ENCODE peak calls at places on chromosomes 7 and 10, in six cellular contexts. One of them, this sample, is unnamed.

GRCh38 chr10:73635781-73636180 is 5.5 kb downstream of the MYOZ1 start:
- DNase-seq in left lung: no peak
- DNase-seq in Jurkat, Clone E6-1: no peak
- DNase-seq in AG04450: no peak
- DNase-seq in LNCaP clone FGC: no peak
- DNase-seq in prostate gland: no peak
- DNase-seq in this sample: no peak

GRCh38 chr10:12419279-12419847 is 70.0 kb downstream of the CAMK1D start:
- DNase-seq in left lung: no peak
- DNase-seq in Jurkat, Clone E6-1: no peak
- DNase-seq in AG04450: peak; percentile 93
- DNase-seq in LNCaP clone FGC: no peak
- DNase-seq in prostate gland: no peak
- DNase-seq in this sample: peak; percentile 96

GRCh38 chr7:43758029-43758860 is at the start of gene BLVRA:
- DNase-seq in left lung: peak; percentile 95
- DNase-seq in Jurkat, Clone E6-1: no peak
- DNase-seq in AG04450: no peak
- DNase-seq in LNCaP clone FGC: no peak
- DNase-seq in prostate gland: peak; percentile 65
- DNase-seq in this sample: no peak

GRCh38 chr7:131208777-131209176 is 118.9 kb upstream of the MKLN1 start:
- DNase-seq in left lung: no peak
- DNase-seq in Jurkat, Clone E6-1: no peak
- DNase-seq in AG04450: no peak
- DNase-seq in LNCaP clone FGC: no peak
- DNase-seq in prostate gland: no peak
- DNase-seq in this sample: no peak

GRCh38 chr10:47289921-47290320 is 10.1 kb upstream of the GDF10 start:
- DNase-seq in left lung: no peak
- DNase-seq in Jurkat, Clone E6-1: no peak
- DNase-seq in AG04450: no peak
- DNase-seq in LNCaP clone FGC: no peak
- DNase-seq in prostate gland: no peak
- DNase-seq in this sample: no peak

GRCh38 chr10:106577266-106577665 is 587.2 kb downstream of the SORCS1 start:
- DNase-seq in left lung: no peak
- DNase-seq in Jurkat, Clone E6-1: no peak
- DNase-seq in AG04450: no peak
- DNase-seq in LNCaP clone FGC: no peak
- DNase-seq in prostate gland: no peak
- DNase-seq in this sample: no peak

GRCh38 chr7:13991791-13992620 is 2.5 kb upstream of the ETV1 start:
- DNase-seq in left lung: no peak
- DNase-seq in Jurkat, Clone E6-1: no peak
- DNase-seq in AG04450: no peak
- DNase-seq in LNCaP clone FGC: no peak
- DNase-seq in prostate gland: no peak
- DNase-seq in this sample: no peak

GRCh38 chr7:945147-945555 is 9.3 kb downstream of the ADAP1 start:
- DNase-seq in left lung: peak; percentile 72
- DNase-seq in Jurkat, Clone E6-1: no peak
- DNase-seq in AG04450: no peak
- DNase-seq in LNCaP clone FGC: no peak
- DNase-seq in prostate gland: no peak
- DNase-seq in this sample: no peak

GRCh38 chr10:84574101-84574500 is 245.7 kb downstream of the CCSER2 start:
- DNase-seq in left lung: no peak
- DNase-seq in Jurkat, Clone E6-1: peak; percentile 3
- DNase-seq in AG04450: no peak
- DNase-seq in LNCaP clone FGC: no peak
- DNase-seq in prostate gland: no peak
- DNase-seq in this sample: no peak

GRCh38 chr7:117350027-117350426 is 27.2 kb upstream of the WNT2 start:
- DNase-seq in left lung: no peak
- DNase-seq in Jurkat, Clone E6-1: no peak
- DNase-seq in AG04450: no peak
- DNase-seq in LNCaP clone FGC: no peak
- DNase-seq in prostate gland: no peak
- DNase-seq in this sample: no peak

GRCh38 chr7:80740778-80741545 is 102.5 kb downstream of the CD36 start:
- DNase-seq in left lung: no peak
- DNase-seq in Jurkat, Clone E6-1: no peak
- DNase-seq in AG04450: no peak
- DNase-seq in LNCaP clone FGC: no peak
- DNase-seq in prostate gland: no peak
- DNase-seq in this sample: no peak

GRCh38 chr10:17503795-17504194 is 49.4 kb upstream of the ST8SIA6 start:
- DNase-seq in left lung: no peak
- DNase-seq in Jurkat, Clone E6-1: no peak
- DNase-seq in AG04450: no peak
- DNase-seq in LNCaP clone FGC: no peak
- DNase-seq in prostate gland: no peak
- DNase-seq in this sample: no peak

GRCh38 chr10:17504547-17505245 is 50.3 kb upstream of the ST8SIA6 start:
- DNase-seq in left lung: no peak
- DNase-seq in Jurkat, Clone E6-1: no peak
- DNase-seq in AG04450: peak; percentile 38
- DNase-seq in LNCaP clone FGC: no peak
- DNase-seq in prostate gland: no peak
- DNase-seq in this sample: no peak

GRCh38 chr10:17507538-17507937 is 53.1 kb upstream of the ST8SIA6 start:
- DNase-seq in left lung: no peak
- DNase-seq in Jurkat, Clone E6-1: no peak
- DNase-seq in AG04450: no peak
- DNase-seq in LNCaP clone FGC: no peak
- DNase-seq in prostate gland: no peak
- DNase-seq in this sample: no peak

GRCh38 chr10:17506859-17507471 is 52.6 kb upstream of the ST8SIA6 start:
- DNase-seq in left lung: no peak
- DNase-seq in Jurkat, Clone E6-1: no peak
- DNase-seq in AG04450: no peak
- DNase-seq in LNCaP clone FGC: no peak
- DNase-seq in prostate gland: no peak
- DNase-seq in this sample: no peak

GRCh38 chr10:17506390-17506789 is 52.0 kb upstream of the ST8SIA6 start:
- DNase-seq in left lung: no peak
- DNase-seq in Jurkat, Clone E6-1: no peak
- DNase-seq in AG04450: no peak
- DNase-seq in LNCaP clone FGC: peak; percentile 11
- DNase-seq in prostate gland: no peak
- DNase-seq in this sample: no peak
- H3K4me3 ChIP-seq in left lung: no peak overlapping the region
- H3K4me3 ChIP-seq in Jurkat, Clone E6-1: no peak overlapping the region
- H3K4me3 ChIP-seq in AG04450: no peak overlapping the region
- H3K4me3 ChIP-seq in LNCaP clone FGC: no peak overlapping the region
- H3K4me3 ChIP-seq in prostate gland: no peak overlapping the region
- H3K4me3 ChIP-seq in this sample: no peak overlapping the region

GRCh38 chr10:67836972-67837371 is 1.0 kb downstream of the DNAJC12 start:
- DNase-seq in left lung: no peak
- DNase-seq in Jurkat, Clone E6-1: no peak
- DNase-seq in AG04450: no peak
- DNase-seq in LNCaP clone FGC: no peak
- DNase-seq in prostate gland: no peak
- DNase-seq in this sample: no peak
- H3K4me3 ChIP-seq in left lung: no peak overlapping the region
- H3K4me3 ChIP-seq in Jurkat, Clone E6-1: no peak overlapping the region
- H3K4me3 ChIP-seq in AG04450: no peak overlapping the region
- H3K4me3 ChIP-seq in LNCaP clone FGC: peak overlapping the region; percentile 48
- H3K4me3 ChIP-seq in prostate gland: no peak overlapping the region
- H3K4me3 ChIP-seq in this sample: no peak overlapping the region

GRCh38 chr7:12571691-12572090 is 1.2 kb downstream of the SCIN start:
- DNase-seq in left lung: no peak
- DNase-seq in Jurkat, Clone E6-1: no peak
- DNase-seq in AG04450: no peak
- DNase-seq in LNCaP clone FGC: no peak
- DNase-seq in prostate gland: no peak
- DNase-seq in this sample: no peak

GRCh38 chr7:12572941-12573340 is 2.4 kb downstream of the SCIN start:
- DNase-seq in left lung: no peak
- DNase-seq in Jurkat, Clone E6-1: no peak
- DNase-seq in AG04450: no peak
- DNase-seq in LNCaP clone FGC: no peak
- DNase-seq in prostate gland: no peak
- DNase-seq in this sample: no peak

GRCh38 chr7:12569673-12570072 is 847 bp upstream of the SCIN start:
- DNase-seq in left lung: no peak
- DNase-seq in Jurkat, Clone E6-1: no peak
- DNase-seq in AG04450: no peak
- DNase-seq in LNCaP clone FGC: no peak
- DNase-seq in prostate gland: no peak
- DNase-seq in this sample: no peak

GRCh38 chr7:12570529-12571461 is at the start of gene SCIN:
- DNase-seq in left lung: peak; percentile 87
- DNase-seq in Jurkat, Clone E6-1: no peak
- DNase-seq in AG04450: no peak
- DNase-seq in LNCaP clone FGC: no peak
- DNase-seq in prostate gland: peak; percentile 41
- DNase-seq in this sample: no peak

GRCh38 chr7:12570148-12570528 is 382 bp upstream of the SCIN start:
- DNase-seq in left lung: no peak
- DNase-seq in Jurkat, Clone E6-1: no peak
- DNase-seq in AG04450: no peak
- DNase-seq in LNCaP clone FGC: no peak
- DNase-seq in prostate gland: peak; percentile 51
- DNase-seq in this sample: no peak
- H3K4me3 ChIP-seq in left lung: peak overlapping the region; percentile 43
- H3K4me3 ChIP-seq in Jurkat, Clone E6-1: no peak overlapping the region
- H3K4me3 ChIP-seq in AG04450: peak overlapping the region; percentile 55
- H3K4me3 ChIP-seq in LNCaP clone FGC: peak overlapping the region; percentile 48
- H3K4me3 ChIP-seq in prostate gland: peak overlapping the region; percentile 30
- H3K4me3 ChIP-seq in this sample: peak overlapping the region; percentile 48

DNA sequence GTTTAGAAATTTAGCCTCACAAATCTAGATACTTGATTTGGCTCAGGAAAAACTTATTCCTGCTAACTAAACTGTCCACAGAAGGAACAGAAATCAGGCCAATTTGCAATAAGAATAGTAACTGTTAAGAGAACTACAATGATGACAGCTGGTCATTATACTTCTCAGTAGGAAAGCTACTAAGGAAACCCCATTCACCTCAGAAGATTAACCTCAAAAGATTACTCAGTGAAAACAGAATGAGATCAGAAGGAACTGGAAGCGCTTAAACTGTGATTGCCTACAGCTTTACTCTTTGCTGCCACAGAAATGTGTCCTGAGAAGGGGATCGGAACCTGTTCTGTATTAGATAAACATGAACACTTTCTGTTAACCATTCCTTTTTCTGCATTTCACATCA is 24.3 kb upstream of the DNAJB12 start:
- DNase-seq in left lung: no peak
- DNase-seq in Jurkat, Clone E6-1: peak; percentile 55
- DNase-seq in AG04450: no peak
- DNase-seq in LNCaP clone FGC: no peak
- DNase-seq in prostate gland: no peak
- DNase-seq in this sample: no peak
- H3K4me3 ChIP-seq in left lung: no peak overlapping the region
- H3K4me3 ChIP-seq in Jurkat, Clone E6-1: no peak overlapping the region
- H3K4me3 ChIP-seq in AG04450: no peak overlapping the region
- H3K4me3 ChIP-seq in LNCaP clone FGC: no peak overlapping the region
- H3K4me3 ChIP-seq in prostate gland: no peak overlapping the region
- H3K4me3 ChIP-seq in this sample: no peak overlapping the region

GRCh38 chr7:69567790-69568189 is 30.5 kb upstream of the AUTS2 start:
- DNase-seq in left lung: no peak
- DNase-seq in Jurkat, Clone E6-1: no peak
- DNase-seq in AG04450: no peak
- DNase-seq in LNCaP clone FGC: no peak
- DNase-seq in prostate gland: no peak
- DNase-seq in this sample: no peak

GRCh38 chr7:69561256-69561655 is 37.0 kb upstream of the AUTS2 start:
- DNase-seq in left lung: no peak
- DNase-seq in Jurkat, Clone E6-1: no peak
- DNase-seq in AG04450: no peak
- DNase-seq in LNCaP clone FGC: peak; percentile 64
- DNase-seq in prostate gland: peak; percentile 14
- DNase-seq in this sample: no peak

GRCh38 chr7:69568266-69568665 is 30.0 kb upstream of the AUTS2 start:
- DNase-seq in left lung: no peak
- DNase-seq in Jurkat, Clone E6-1: no peak
- DNase-seq in AG04450: no peak
- DNase-seq in LNCaP clone FGC: no peak
- DNase-seq in prostate gland: no peak
- DNase-seq in this sample: no peak

DNA sequence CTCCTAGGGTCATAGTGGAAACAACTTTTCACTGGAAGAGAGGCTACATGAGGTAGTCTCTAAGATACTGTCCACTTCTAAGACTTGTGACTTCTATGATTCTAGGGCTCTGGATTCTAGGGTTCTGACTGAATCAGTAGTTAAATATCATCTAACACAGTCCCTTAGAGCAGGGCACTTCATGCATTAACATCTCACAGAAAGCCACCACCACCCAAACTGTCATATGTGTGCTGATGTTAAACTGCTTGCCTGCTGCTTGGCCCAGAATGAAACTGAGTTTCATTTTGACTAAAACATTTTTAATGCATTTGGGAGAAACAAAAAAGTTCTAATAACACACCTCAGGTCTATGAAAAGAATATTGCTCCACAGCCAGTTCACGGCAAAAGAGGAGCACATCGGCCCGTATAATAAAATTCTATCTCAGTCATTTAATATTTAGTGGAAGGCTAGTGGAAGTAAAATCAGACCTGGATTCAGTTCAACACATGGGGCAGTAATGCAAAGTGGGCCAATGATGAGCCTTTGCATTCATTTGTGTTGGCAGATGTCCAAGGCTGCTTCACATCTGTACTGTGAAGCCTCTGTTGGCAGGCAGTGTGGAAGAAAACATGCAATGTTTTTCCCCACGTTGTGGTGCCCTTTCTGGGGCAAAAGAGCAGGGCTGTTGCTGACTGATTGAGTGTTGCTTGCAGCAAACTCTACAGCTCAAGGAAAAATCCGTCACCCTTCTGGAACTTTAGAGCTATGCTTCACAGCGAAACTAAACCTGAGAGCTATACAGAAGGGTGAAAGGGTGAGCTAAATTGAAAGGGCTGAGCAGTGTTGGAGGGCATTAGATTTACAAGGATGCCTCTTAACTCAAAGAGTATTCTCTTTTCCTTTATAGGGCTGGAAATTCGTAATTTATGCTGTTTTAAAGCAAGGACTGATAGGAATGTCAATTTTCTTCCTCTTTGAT is 33.5 kb upstream of the AUTS2 start:
- DNase-seq in left lung: no peak
- DNase-seq in Jurkat, Clone E6-1: no peak
- DNase-seq in AG04450: no peak
- DNase-seq in LNCaP clone FGC: peak; percentile 2
- DNase-seq in prostate gland: peak; percentile 4
- DNase-seq in this sample: peak; percentile 4
- H3K4me3 ChIP-seq in left lung: no peak overlapping the region
- H3K4me3 ChIP-seq in Jurkat, Clone E6-1: no peak overlapping the region
- H3K4me3 ChIP-seq in AG04450: no peak overlapping the region
- H3K4me3 ChIP-seq in LNCaP clone FGC: no peak overlapping the region
- H3K4me3 ChIP-seq in prostate gland: no peak overlapping the region
- H3K4me3 ChIP-seq in this sample: no peak overlapping the region

This sample was measured in kidney epithelial cell.